ENCODE peak calls at places on chromosomes 2 and 18, in five cellular contexts. F is prostate gland, A is MM.1S, B is heart right ventricle, L is PC-9. M is an unnamed sample.

GRCh38 chr2:181348091-181348837 is 108.9 kb upstream of the ITGA4 start:
- DNase-seq in L (no peak), B (no peak), F (no peak), A (peak; percentile 17), M (no peak)

GRCh38 chr2:68110102-68110501 is 47.3 kb upstream of the C1D start:
- DNase-seq in L (no peak), A (peak; percentile 41), B (no peak), F (no peak), M (no peak)

GRCh38 chr18:47490882-47491281 is 239.4 kb upstream of the SKOR2 start:
- DNase-seq in A (no peak), L (no peak), B (no peak), F (no peak), M (peak; percentile 2)

GRCh38 chr2:237290249-237290648 is 123.7 kb downstream of the COL6A3 start:
- DNase-seq in F (peak; percentile 15), L (no peak), A (no peak), B (peak; percentile 81), M (no peak)

GRCh38 chr2:174635015-174635593 is 37.5 kb upstream of the WIPF1 start:
- DNase-seq in A (no peak), B (no peak), F (no peak), L (no peak), M (no peak)

GRCh38 chr18:62289047-62289446 is 36.1 kb upstream of the TNFRSF11A start:
- DNase-seq in A (no peak), F (no peak), L (no peak), B (no peak), M (peak; percentile 26)

GRCh38 chr18:9827856-9828793 is 57.6 kb upstream of the TXNDC2 start:
- DNase-seq in A (no peak), B (no peak), L (peak; percentile 86), F (no peak), M (peak; percentile 99)

GRCh38 chr2:10390369-10390801 is 57.7 kb downstream of the ODC1 start:
- DNase-seq in A (no peak), B (no peak), F (no peak), L (no peak), M (peak; percentile 56)

GRCh38 chr2:102391530-102391929 is 31.4 kb upstream of the IL18RAP start:
- DNase-seq in F (no peak), B (no peak), A (no peak), L (no peak), M (no peak)

GRCh38 chr2:24543252-24543651 is 52.2 kb downstream of the NCOA1 start:
- DNase-seq in L (no peak), A (no peak), B (no peak), F (no peak), M (no peak)

GRCh38 chr18:75418293-75418692 is 9.2 kb downstream of the SMIM21 start:
- DNase-seq in F (no peak), A (no peak), L (no peak), B (no peak), M (no peak)

GRCh38 chr18:23238152-23238531 is 102.9 kb downstream of the CABLES1 start:
- DNase-seq in A (no peak), F (peak; percentile 49), L (no peak), B (peak; percentile 51), M (peak; percentile 62)

GRCh38 chr18:36157441-36157840 is 27.7 kb downstream of the ELP2 start:
- DNase-seq in L (no peak), F (no peak), B (no peak), A (no peak), M (no peak)

GRCh38 chr2:119983108-119983507 is 29.8 kb upstream of the EPB41L5 start:
- DNase-seq in F (no peak), L (no peak), B (no peak), A (no peak), M (no peak)

GRCh38 chr18:40094441-40094840 is 1860.6 kb upstream of the PIK3C3 start:
- DNase-seq in F (no peak), L (no peak), B (no peak), A (no peak), M (peak; percentile 5)

GRCh38 chr2:236619910-236620612 is 50.4 kb downstream of the ACKR3 start:
- DNase-seq in B (no peak), L (no peak), F (no peak), A (no peak), M (no peak)

GRCh38 chr2:200040831-200041230 is 85.4 kb downstream of the MAIP1 start:
- DNase-seq in L (no peak), F (no peak), B (no peak), A (no peak), M (no peak)

GRCh38 chr2:70921839-70922590 is 13.7 kb upstream of the ATP6V1B1 start:
- DNase-seq in L (no peak), B (no peak), F (no peak), A (no peak), M (peak; percentile 12)

GRCh38 chr2:107681946-107682345 is 144.7 kb upstream of the RGPD4 start:
- DNase-seq in A (no peak), F (no peak), L (no peak), B (no peak), M (no peak)

GRCh38 chr2:70247364-70248144 is 874 bp downstream of the TIA1 start:
- DNase-seq in A (no peak), B (no peak), F (no peak), L (no peak), M (peak; percentile 15)

DNA sequence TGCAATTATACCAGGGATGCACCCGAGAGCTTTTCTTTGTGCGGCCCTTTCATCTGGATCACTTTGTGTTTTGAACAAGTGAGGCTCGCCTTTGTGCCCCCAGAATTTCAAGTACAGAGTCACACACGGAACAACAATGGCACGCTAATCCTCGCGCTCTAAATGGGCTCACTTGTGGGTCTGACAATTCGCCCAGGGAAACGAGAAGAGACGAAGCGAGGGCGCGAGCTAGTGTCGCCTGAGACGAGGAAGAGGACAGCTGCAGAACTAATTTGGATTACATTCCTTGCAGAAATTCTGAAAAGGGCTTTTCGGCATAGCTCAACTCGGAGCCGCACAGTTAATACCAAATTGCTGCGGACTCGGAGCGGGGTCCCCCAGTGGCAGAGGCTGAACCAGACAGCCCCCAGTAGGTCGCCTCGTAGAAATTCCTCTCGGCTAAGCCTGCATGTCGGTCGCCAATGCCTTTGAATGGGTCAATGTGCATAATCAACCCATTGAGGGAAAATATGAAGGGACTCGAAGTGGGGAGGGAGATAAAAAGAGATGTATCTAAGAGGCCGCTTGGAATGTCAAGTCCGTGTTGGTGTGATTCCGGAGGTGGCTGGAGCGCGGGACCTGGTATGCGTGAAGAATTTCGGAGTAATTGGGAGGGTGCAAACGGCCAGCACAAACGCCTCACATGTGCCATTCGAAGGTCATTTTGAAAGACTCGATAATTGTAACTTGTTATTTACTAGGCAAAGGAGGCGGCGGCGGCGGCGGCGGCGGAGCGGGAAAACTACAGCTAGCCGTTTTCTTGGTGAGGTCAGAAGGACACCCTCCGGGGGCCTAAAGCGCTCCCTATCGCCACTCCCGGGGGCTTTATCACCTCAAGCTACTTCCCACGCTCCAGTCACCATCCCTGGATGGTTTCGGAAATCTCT is 2.0 kb downstream of the ERBB4 start:
- DNase-seq in F (no peak), A (no peak), L (peak; percentile 4), B (no peak), M (no peak)
- H3K4me3 ChIP-seq in F (peak overlapping the region; percentile 57), A (peak overlapping the region; percentile 56), L (peak overlapping the region; percentile 72), B (peak overlapping the region; percentile 54), M (peak overlapping the region; percentile 48)

GRCh38 chr2:64889803-64890202 is 99.4 kb upstream of the SLC1A4 start:
- DNase-seq in B (no peak), A (no peak), L (no peak), F (no peak), M (no peak)

GRCh38 chr2:64887565-64887964 is 101.6 kb upstream of the SLC1A4 start:
- DNase-seq in B (no peak), F (no peak), L (no peak), A (no peak), M (no peak)

DNA sequence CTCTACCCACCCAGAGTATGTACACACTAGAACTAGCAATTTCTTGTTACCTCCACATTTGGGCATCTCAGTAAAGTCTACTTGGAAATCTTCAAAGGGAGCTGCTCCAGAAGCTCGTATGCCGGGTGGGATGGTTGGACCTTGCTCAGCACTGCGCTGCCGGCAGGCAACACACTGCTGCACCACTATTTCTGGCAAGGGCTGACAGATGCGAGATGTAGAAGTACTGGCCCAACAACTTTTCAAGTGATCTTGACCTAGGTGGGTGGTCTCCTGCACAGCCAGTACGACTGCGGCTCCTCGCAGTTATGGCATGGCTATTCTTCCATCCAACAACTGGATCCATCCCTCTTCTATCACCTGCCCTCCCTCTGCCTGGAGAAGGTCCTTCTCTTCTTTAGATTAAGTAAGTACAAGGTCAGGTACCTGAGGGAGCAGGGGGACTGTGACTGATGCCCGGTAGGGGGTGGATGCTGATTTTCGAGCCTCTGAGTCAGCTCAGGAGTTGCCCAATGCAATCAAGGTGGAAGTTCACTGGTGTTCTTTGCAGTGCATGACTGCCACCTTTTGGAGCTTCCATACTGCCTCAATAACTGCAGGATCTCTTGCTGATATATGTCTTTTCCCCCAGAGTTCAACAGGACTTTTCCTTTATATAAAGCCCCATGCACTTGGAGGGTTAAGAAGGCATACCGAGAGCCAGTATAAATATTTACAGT is 100.4 kb upstream of the SLC1A4 start:
- DNase-seq in L (peak; percentile 80), B (no peak), A (no peak), F (no peak), M (peak; percentile 91)
- TF ChIP-seq CTCF in L (peak; percentile 79), B (peak; percentile 18), A (no peak), F (no peak), M (peak; percentile 75)

GRCh38 chr2:241241669-241242068 is 53.2 kb downstream of the ANO7 start:
- DNase-seq in A (no peak), L (no peak), F (no peak), B (no peak), M (no peak)

GRCh38 chr2:241240320-241241004 is 52.0 kb downstream of the ANO7 start:
- DNase-seq in F (no peak), B (no peak), A (no peak), L (no peak), M (no peak)

GRCh38 chr2:241244368-241244767 is 55.9 kb downstream of the ANO7 start:
- DNase-seq in L (no peak), F (no peak), B (no peak), A (no peak), M (no peak)

GRCh38 chr2:241239552-241240202 is 51.2 kb downstream of the ANO7 start:
- DNase-seq in B (no peak), F (no peak), A (no peak), L (no peak), M (no peak)

GRCh38 chr2:241242306-241242705 is 53.8 kb downstream of the ANO7 start:
- DNase-seq in F (no peak), L (no peak), B (no peak), A (no peak), M (no peak)
- H3K36me3 ChIP-seq in F (peaks cover 56% of the 10 kb centered on the region), L (peaks cover 61% of the 10 kb centered on the region), B (peaks cover 11% of the 10 kb centered on the region), A (peaks cover 11% of the 10 kb centered on the region), M (peaks cover 60% of the 10 kb centered on the region)

DNA sequence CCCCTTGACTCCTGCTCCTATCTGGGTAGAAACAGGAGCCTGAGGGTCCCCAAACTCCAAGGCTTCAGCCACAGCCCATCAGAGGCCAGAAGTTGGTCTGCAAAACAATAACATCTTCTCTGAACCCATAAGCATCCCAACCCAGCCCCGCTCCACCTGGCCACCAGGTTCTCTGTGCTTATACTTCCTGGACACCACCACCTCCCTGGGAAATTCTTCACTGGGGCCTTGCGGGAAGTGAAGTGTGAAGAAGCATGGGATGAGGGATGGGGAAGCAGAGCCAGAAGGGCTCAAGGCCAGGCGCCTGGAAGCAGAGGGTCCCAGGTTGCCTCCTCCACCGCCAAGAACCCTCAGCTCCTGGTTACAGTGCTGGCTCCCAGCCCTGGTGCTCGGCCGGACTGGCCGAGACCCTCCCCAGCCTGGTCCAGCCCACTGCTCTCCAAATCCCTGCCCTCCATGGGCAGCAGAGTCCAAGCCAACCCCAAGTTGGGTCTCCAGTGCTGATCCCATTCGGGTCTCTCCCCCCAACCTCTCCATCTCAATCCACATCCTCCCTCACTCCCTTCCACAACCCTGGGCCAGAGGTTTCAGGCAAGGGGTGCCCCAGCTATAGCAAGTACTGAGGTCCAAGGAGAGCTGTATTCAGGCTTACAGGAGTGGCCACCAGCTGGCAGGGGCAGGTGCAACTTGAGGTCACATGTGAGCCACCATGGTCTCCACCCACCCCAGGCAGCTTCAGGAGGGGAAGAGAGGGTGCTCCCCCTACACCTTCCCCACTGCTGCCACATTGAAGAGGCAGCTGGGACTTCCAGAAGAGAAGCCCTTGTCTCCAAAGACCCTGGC is 60.7 kb downstream of the TNS1 start:
- DNase-seq in L (no peak), F (no peak), B (peak; percentile 45), A (no peak), M (no peak)
- H3K4me3 ChIP-seq in L (no peak overlapping the region), F (peak overlapping the region; percentile 37), B (peak overlapping the region; percentile 72), A (no peak overlapping the region), M (no peak overlapping the region)

M was measured in bronchial epithelial cell.